ENCODE peak calls at places on chromosomes 16 and 17, in seven cellular contexts. One of them, this sample, is unnamed.

GRCh38 chr17:78862073-78863023 is 21.7 kb upstream of the USP36 start:
- DNase-seq in AG09319: peak; percentile 86
- DNase-seq in right cardiac atrium: peak; percentile 89
- DNase-seq in effector memory CD4-positive, alpha-beta T cell: no peak
- DNase-seq in stimulated activated CD8-positive, alpha-beta memory T cell treated with anti-CD3 and anti-CD28 coated beads, Interleukin-15, amount 100 ng/mL, for 24 hours: no peak
- DNase-seq in heart left ventricle: peak; percentile 86
- DNase-seq in stimulated activated CD4-positive, alpha-beta T cell treated with anti-CD3 and anti-CD28 coated beads, Interleukin-2, amount 100 ng/mL, for 24 hours: no peak
- DNase-seq in this sample: no peak

GRCh38 chr16:745739-746138 is 4.9 kb upstream of the CIAO3 start:
- DNase-seq in AG09319: no peak
- DNase-seq in right cardiac atrium: peak; percentile 40
- DNase-seq in effector memory CD4-positive, alpha-beta T cell: no peak
- DNase-seq in stimulated activated CD8-positive, alpha-beta memory T cell treated with anti-CD3 and anti-CD28 coated beads, Interleukin-15, amount 100 ng/mL, for 24 hours: no peak
- DNase-seq in heart left ventricle: no peak
- DNase-seq in stimulated activated CD4-positive, alpha-beta T cell treated with anti-CD3 and anti-CD28 coated beads, Interleukin-2, amount 100 ng/mL, for 24 hours: no peak
- DNase-seq in this sample: no peak

GRCh38 chr17:80998388-80999223 is 7.0 kb downstream of the CHMP6 start:
- DNase-seq in AG09319: no peak
- DNase-seq in right cardiac atrium: no peak
- DNase-seq in effector memory CD4-positive, alpha-beta T cell: no peak
- DNase-seq in stimulated activated CD8-positive, alpha-beta memory T cell treated with anti-CD3 and anti-CD28 coated beads, Interleukin-15, amount 100 ng/mL, for 24 hours: no peak
- DNase-seq in heart left ventricle: peak; percentile 24
- DNase-seq in stimulated activated CD4-positive, alpha-beta T cell treated with anti-CD3 and anti-CD28 coated beads, Interleukin-2, amount 100 ng/mL, for 24 hours: no peak
- DNase-seq in this sample: no peak

GRCh38 chr17:68424861-68425260 is 32.4 kb downstream of the WIPI1 start:
- DNase-seq in AG09319: no peak
- DNase-seq in right cardiac atrium: no peak
- DNase-seq in effector memory CD4-positive, alpha-beta T cell: no peak
- DNase-seq in stimulated activated CD8-positive, alpha-beta memory T cell treated with anti-CD3 and anti-CD28 coated beads, Interleukin-15, amount 100 ng/mL, for 24 hours: no peak
- DNase-seq in heart left ventricle: no peak
- DNase-seq in stimulated activated CD4-positive, alpha-beta T cell treated with anti-CD3 and anti-CD28 coated beads, Interleukin-2, amount 100 ng/mL, for 24 hours: no peak
- DNase-seq in this sample: no peak

GRCh38 chr17:4968916-4969550 is 1.4 kb upstream of the SPAG7 start:
- DNase-seq in AG09319: peak; percentile 89
- DNase-seq in right cardiac atrium: no peak
- DNase-seq in effector memory CD4-positive, alpha-beta T cell: no peak
- DNase-seq in stimulated activated CD8-positive, alpha-beta memory T cell treated with anti-CD3 and anti-CD28 coated beads, Interleukin-15, amount 100 ng/mL, for 24 hours: no peak
- DNase-seq in heart left ventricle: no peak
- DNase-seq in stimulated activated CD4-positive, alpha-beta T cell treated with anti-CD3 and anti-CD28 coated beads, Interleukin-2, amount 100 ng/mL, for 24 hours: peak; percentile 64
- DNase-seq in this sample: peak; percentile 63

GRCh38 chr17:44394833-44395232 is 5.4 kb upstream of the ITGA2B start:
- DNase-seq in AG09319: no peak
- DNase-seq in right cardiac atrium: no peak
- DNase-seq in effector memory CD4-positive, alpha-beta T cell: no peak
- DNase-seq in stimulated activated CD8-positive, alpha-beta memory T cell treated with anti-CD3 and anti-CD28 coated beads, Interleukin-15, amount 100 ng/mL, for 24 hours: no peak
- DNase-seq in heart left ventricle: no peak
- DNase-seq in stimulated activated CD4-positive, alpha-beta T cell treated with anti-CD3 and anti-CD28 coated beads, Interleukin-2, amount 100 ng/mL, for 24 hours: no peak
- DNase-seq in this sample: no peak

GRCh38 chr17:75624714-75625345 is 8.4 kb upstream of the SMIM5 start:
- DNase-seq in AG09319: no peak
- DNase-seq in right cardiac atrium: peak; percentile 43
- DNase-seq in effector memory CD4-positive, alpha-beta T cell: no peak
- DNase-seq in stimulated activated CD8-positive, alpha-beta memory T cell treated with anti-CD3 and anti-CD28 coated beads, Interleukin-15, amount 100 ng/mL, for 24 hours: no peak
- DNase-seq in heart left ventricle: no peak
- DNase-seq in stimulated activated CD4-positive, alpha-beta T cell treated with anti-CD3 and anti-CD28 coated beads, Interleukin-2, amount 100 ng/mL, for 24 hours: no peak
- DNase-seq in this sample: no peak

GRCh38 chr17:2749784-2750181 is 331 bp upstream of the CCDC92B start:
- DNase-seq in AG09319: peak; percentile 12
- DNase-seq in right cardiac atrium: peak; percentile 90
- DNase-seq in effector memory CD4-positive, alpha-beta T cell: peak; percentile 48
- DNase-seq in stimulated activated CD8-positive, alpha-beta memory T cell treated with anti-CD3 and anti-CD28 coated beads, Interleukin-15, amount 100 ng/mL, for 24 hours: peak; percentile 64
- DNase-seq in heart left ventricle: peak; percentile 77
- DNase-seq in stimulated activated CD4-positive, alpha-beta T cell treated with anti-CD3 and anti-CD28 coated beads, Interleukin-2, amount 100 ng/mL, for 24 hours: peak; percentile 75
- DNase-seq in this sample: peak; percentile 61

GRCh38 chr16:89795676-89796075 is 20.8 kb downstream of the FANCA start:
- DNase-seq in AG09319: no peak
- DNase-seq in right cardiac atrium: no peak
- DNase-seq in effector memory CD4-positive, alpha-beta T cell: no peak
- DNase-seq in stimulated activated CD8-positive, alpha-beta memory T cell treated with anti-CD3 and anti-CD28 coated beads, Interleukin-15, amount 100 ng/mL, for 24 hours: no peak
- DNase-seq in heart left ventricle: no peak
- DNase-seq in stimulated activated CD4-positive, alpha-beta T cell treated with anti-CD3 and anti-CD28 coated beads, Interleukin-2, amount 100 ng/mL, for 24 hours: no peak
- DNase-seq in this sample: no peak

GRCh38 chr17:63995626-63996025 is 2.5 kb upstream of the PRR29 start:
- DNase-seq in AG09319: no peak
- DNase-seq in right cardiac atrium: no peak
- DNase-seq in effector memory CD4-positive, alpha-beta T cell: no peak
- DNase-seq in stimulated activated CD8-positive, alpha-beta memory T cell treated with anti-CD3 and anti-CD28 coated beads, Interleukin-15, amount 100 ng/mL, for 24 hours: no peak
- DNase-seq in heart left ventricle: no peak
- DNase-seq in stimulated activated CD4-positive, alpha-beta T cell treated with anti-CD3 and anti-CD28 coated beads, Interleukin-2, amount 100 ng/mL, for 24 hours: no peak
- DNase-seq in this sample: no peak

This sample was measured in stimulated activated naive CD4-positive, alpha-beta T cell treated with Interleukin-2 at 50 U/mL for 16 hours.